ENCODE peak calls at places on chromosomes 12 and 14, in ten cellular contexts. One of them, this sample, is unnamed.

GRCh38 chr14:104296388-104297312 is 158.3 kb downstream of the KIF26A start:
- DNase-seq in AG10803: no peak
- DNase-seq in upper lobe of left lung: peak; percentile 64
- DNase-seq in AG09309: no peak
- DNase-seq in mucosa of descending colon: peak; percentile 20
- DNase-seq in psoas muscle: no peak
- DNase-seq in body of pancreas: no peak
- DNase-seq in coronary artery: peak; percentile 68
- DNase-seq in GM12865: no peak
- DNase-seq in lung: no peak
- DNase-seq in this sample: no peak

GRCh38 chr12:96343347-96343954 is 56.8 kb downstream of the CDK17 start:
- DNase-seq in upper lobe of left lung: no peak
- DNase-seq in lung: no peak
- DNase-seq in GM12865: peak; percentile 82
- DNase-seq in AG09309: no peak
- DNase-seq in coronary artery: no peak
- DNase-seq in psoas muscle: no peak
- DNase-seq in mucosa of descending colon: no peak
- DNase-seq in body of pancreas: no peak
- DNase-seq in AG10803: peak; percentile 40
- DNase-seq in this sample: no peak

GRCh38 chr14:92659765-92660561 is 88.5 kb downstream of the LGMN start:
- DNase-seq in lung: peak; percentile 64
- DNase-seq in coronary artery: no peak
- DNase-seq in body of pancreas: peak; percentile 86
- DNase-seq in AG10803: peak; percentile 65
- DNase-seq in upper lobe of left lung: no peak
- DNase-seq in AG09309: no peak
- DNase-seq in psoas muscle: no peak
- DNase-seq in mucosa of descending colon: no peak
- DNase-seq in GM12865: peak; percentile 45
- DNase-seq in this sample: no peak

GRCh38 chr14:106044949-106045596 is 518.7 kb downstream of the TMEM121 start:
- DNase-seq in GM12865: peak; percentile 87
- DNase-seq in lung: no peak
- DNase-seq in body of pancreas: peak; percentile 64
- DNase-seq in psoas muscle: peak; percentile 18
- DNase-seq in AG09309: no peak
- DNase-seq in upper lobe of left lung: peak; percentile 41
- DNase-seq in coronary artery: no peak
- DNase-seq in AG10803: peak; percentile 7
- DNase-seq in mucosa of descending colon: peak; percentile 70
- DNase-seq in this sample: no peak

GRCh38 chr14:63342381-63342780 is 23.6 kb upstream of the GPHB5 start:
- DNase-seq in body of pancreas: no peak
- DNase-seq in psoas muscle: no peak
- DNase-seq in lung: no peak
- DNase-seq in upper lobe of left lung: no peak
- DNase-seq in GM12865: no peak
- DNase-seq in coronary artery: no peak
- DNase-seq in mucosa of descending colon: no peak
- DNase-seq in AG10803: peak; percentile 17
- DNase-seq in AG09309: no peak
- DNase-seq in this sample: no peak

GRCh38 chr12:2075558-2076195 is 22.9 kb downstream of the CACNA1C start:
- DNase-seq in upper lobe of left lung: no peak
- DNase-seq in psoas muscle: no peak
- DNase-seq in body of pancreas: no peak
- DNase-seq in AG10803: no peak
- DNase-seq in lung: no peak
- DNase-seq in coronary artery: peak; percentile 94
- DNase-seq in mucosa of descending colon: no peak
- DNase-seq in AG09309: no peak
- DNase-seq in GM12865: no peak
- DNase-seq in this sample: no peak

GRCh38 chr12:78951746-78952532 is 87.4 kb downstream of the SYT1 start:
- DNase-seq in lung: no peak
- DNase-seq in upper lobe of left lung: no peak
- DNase-seq in coronary artery: no peak
- DNase-seq in psoas muscle: no peak
- DNase-seq in mucosa of descending colon: no peak
- DNase-seq in AG09309: no peak
- DNase-seq in GM12865: no peak
- DNase-seq in body of pancreas: no peak
- DNase-seq in AG10803: no peak
- DNase-seq in this sample: no peak

GRCh38 chr12:38386238-38386985 is 69.8 kb downstream of the ALG10B start:
- DNase-seq in coronary artery: no peak
- DNase-seq in AG09309: no peak
- DNase-seq in lung: no peak
- DNase-seq in AG10803: no peak
- DNase-seq in body of pancreas: no peak
- DNase-seq in mucosa of descending colon: no peak
- DNase-seq in GM12865: peak; percentile 1
- DNase-seq in upper lobe of left lung: no peak
- DNase-seq in psoas muscle: no peak
- DNase-seq in this sample: no peak

GRCh38 chr12:2970744-2971143 is 11.5 kb downstream of the TEAD4 start:
- DNase-seq in upper lobe of left lung: no peak
- DNase-seq in body of pancreas: no peak
- DNase-seq in lung: no peak
- DNase-seq in GM12865: no peak
- DNase-seq in coronary artery: no peak
- DNase-seq in AG09309: no peak
- DNase-seq in mucosa of descending colon: no peak
- DNase-seq in AG10803: peak; percentile 44
- DNase-seq in psoas muscle: peak; percentile 41
- DNase-seq in this sample: no peak

GRCh38 chr14:73231874-73232851 is 5.1 kb upstream of the PAPLN start:
- DNase-seq in AG10803: no peak
- DNase-seq in lung: no peak
- DNase-seq in GM12865: peak; percentile 79
- DNase-seq in body of pancreas: no peak
- DNase-seq in psoas muscle: no peak
- DNase-seq in upper lobe of left lung: peak; percentile 66
- DNase-seq in coronary artery: peak; percentile 60
- DNase-seq in mucosa of descending colon: no peak
- DNase-seq in AG09309: no peak
- DNase-seq in this sample: no peak
- TF ChIP-seq CTCF in AG10803: peak; percentile 11
- TF ChIP-seq CTCF in lung: no peak
- TF ChIP-seq CTCF in GM12865: peak; percentile 63
- TF ChIP-seq CTCF in body of pancreas: no peak
- TF ChIP-seq CTCF in psoas muscle: no peak
- TF ChIP-seq CTCF in upper lobe of left lung: no peak
- TF ChIP-seq CTCF in coronary artery: no peak
- TF ChIP-seq CTCF in mucosa of descending colon: no peak
- TF ChIP-seq CTCF in AG09309: peak; percentile 23
- TF ChIP-seq CTCF in this sample: peak; percentile 33

GRCh38 chr14:88030079-88030478 is 25.1 kb downstream of the GPR65 start:
- DNase-seq in GM12865: no peak
- DNase-seq in coronary artery: no peak
- DNase-seq in psoas muscle: no peak
- DNase-seq in upper lobe of left lung: no peak
- DNase-seq in body of pancreas: no peak
- DNase-seq in AG10803: no peak
- DNase-seq in lung: no peak
- DNase-seq in mucosa of descending colon: no peak
- DNase-seq in AG09309: no peak
- DNase-seq in this sample: no peak
- H3K4me3 ChIP-seq in GM12865: no peak overlapping the region
- H3K4me3 ChIP-seq in coronary artery: no peak overlapping the region
- H3K4me3 ChIP-seq in psoas muscle: no peak overlapping the region
- H3K4me3 ChIP-seq in upper lobe of left lung: no peak overlapping the region
- H3K4me3 ChIP-seq in body of pancreas: no peak overlapping the region
- H3K4me3 ChIP-seq in AG10803: no peak overlapping the region
- H3K4me3 ChIP-seq in lung: no peak overlapping the region
- H3K4me3 ChIP-seq in mucosa of descending colon: no peak overlapping the region
- H3K4me3 ChIP-seq in AG09309: no peak overlapping the region
- H3K4me3 ChIP-seq in this sample: no peak overlapping the region

DNA sequence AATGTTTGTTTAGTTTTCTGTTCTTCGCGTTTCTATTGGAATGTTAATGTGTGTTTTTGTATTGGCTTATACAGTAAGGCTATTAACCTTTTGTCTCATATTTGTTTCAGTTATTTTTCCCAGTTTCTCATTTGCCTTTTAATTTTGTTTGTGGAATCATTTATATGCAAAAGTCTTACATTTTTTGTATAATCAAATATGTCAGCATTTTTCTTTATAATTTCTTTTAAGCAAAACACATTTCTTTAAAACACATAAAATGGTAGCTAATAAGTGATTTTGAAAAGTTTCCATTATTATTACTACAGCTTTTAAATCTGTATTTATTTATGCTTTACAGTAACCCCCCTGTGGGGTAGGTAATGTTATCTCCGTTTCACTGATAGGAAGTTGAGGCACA is 433.8 kb downstream of the RAD51B start:
- DNase-seq in psoas muscle: no peak
- DNase-seq in lung: no peak
- DNase-seq in GM12865: no peak
- DNase-seq in upper lobe of left lung: no peak
- DNase-seq in AG09309: no peak
- DNase-seq in coronary artery: no peak
- DNase-seq in mucosa of descending colon: no peak
- DNase-seq in body of pancreas: no peak
- DNase-seq in AG10803: no peak
- DNase-seq in this sample: no peak
- TF ChIP-seq CTCF in psoas muscle: no peak
- TF ChIP-seq CTCF in lung: no peak
- TF ChIP-seq CTCF in GM12865: no peak
- TF ChIP-seq CTCF in upper lobe of left lung: no peak
- TF ChIP-seq CTCF in AG09309: no peak
- TF ChIP-seq CTCF in coronary artery: no peak
- TF ChIP-seq CTCF in mucosa of descending colon: no peak
- TF ChIP-seq CTCF in body of pancreas: no peak
- TF ChIP-seq CTCF in AG10803: no peak
- TF ChIP-seq CTCF in this sample: no peak

GRCh38 chr12:130715996-130716917 is at the start of gene RIMBP2:
- DNase-seq in upper lobe of left lung: no peak
- DNase-seq in GM12865: peak; percentile 9
- DNase-seq in psoas muscle: no peak
- DNase-seq in AG10803: peak; percentile 13
- DNase-seq in AG09309: no peak
- DNase-seq in body of pancreas: peak; percentile 27
- DNase-seq in coronary artery: peak; percentile 50
- DNase-seq in lung: no peak
- DNase-seq in mucosa of descending colon: no peak
- DNase-seq in this sample: no peak

GRCh38 chr12:130715150-130715995 is 726 bp downstream of the RIMBP2 start:
- DNase-seq in psoas muscle: no peak
- DNase-seq in coronary artery: peak; percentile 50
- DNase-seq in AG09309: no peak
- DNase-seq in body of pancreas: no peak
- DNase-seq in mucosa of descending colon: no peak
- DNase-seq in lung: no peak
- DNase-seq in AG10803: no peak
- DNase-seq in upper lobe of left lung: peak; percentile 82
- DNase-seq in GM12865: no peak
- DNase-seq in this sample: no peak

GRCh38 chr12:130713581-130713991 is 2.5 kb downstream of the RIMBP2 start:
- DNase-seq in lung: no peak
- DNase-seq in psoas muscle: no peak
- DNase-seq in AG10803: no peak
- DNase-seq in upper lobe of left lung: no peak
- DNase-seq in AG09309: no peak
- DNase-seq in body of pancreas: peak; percentile 11
- DNase-seq in GM12865: no peak
- DNase-seq in coronary artery: peak; percentile 65
- DNase-seq in mucosa of descending colon: no peak
- DNase-seq in this sample: no peak

GRCh38 chr12:130714091-130714590 is 2.0 kb downstream of the RIMBP2 start:
- DNase-seq in AG10803: no peak
- DNase-seq in lung: no peak
- DNase-seq in body of pancreas: no peak
- DNase-seq in psoas muscle: no peak
- DNase-seq in mucosa of descending colon: no peak
- DNase-seq in coronary artery: no peak
- DNase-seq in AG09309: no peak
- DNase-seq in upper lobe of left lung: no peak
- DNase-seq in GM12865: no peak
- DNase-seq in this sample: no peak

DNA sequence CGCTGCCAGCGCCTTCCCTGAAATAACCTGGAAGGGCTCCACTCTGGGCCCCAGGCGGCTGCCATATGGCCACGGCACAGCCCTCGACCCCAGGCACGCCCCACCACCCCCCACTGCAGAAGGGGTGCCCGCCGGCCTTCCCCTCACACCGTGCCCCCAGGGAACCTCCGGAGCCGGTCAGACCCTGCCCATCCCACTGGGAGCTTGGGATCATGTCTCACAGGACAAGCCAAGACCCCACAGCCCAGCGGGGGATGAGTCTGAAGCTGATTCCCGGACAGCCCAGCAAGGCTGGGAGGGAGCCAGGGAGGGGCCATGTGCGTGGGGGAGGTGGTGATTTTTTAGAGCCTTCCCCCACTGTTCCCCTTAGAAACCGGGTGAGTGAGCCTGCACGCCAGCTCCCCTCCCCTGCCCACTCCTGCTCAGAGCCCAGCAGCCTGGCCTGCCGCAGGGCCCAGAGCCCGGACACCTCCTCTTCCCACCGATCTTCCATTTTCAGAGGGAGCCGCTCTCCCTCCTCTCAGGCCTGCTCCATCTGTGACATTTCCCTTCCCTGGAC is 1.4 kb downstream of the RIMBP2 start:
- DNase-seq in AG10803: no peak
- DNase-seq in GM12865: no peak
- DNase-seq in body of pancreas: no peak
- DNase-seq in mucosa of descending colon: no peak
- DNase-seq in psoas muscle: no peak
- DNase-seq in AG09309: no peak
- DNase-seq in coronary artery: peak; percentile 70
- DNase-seq in lung: no peak
- DNase-seq in upper lobe of left lung: no peak
- DNase-seq in this sample: no peak
- H3K4me3 ChIP-seq in AG10803: no peak overlapping the region
- H3K4me3 ChIP-seq in GM12865: no peak overlapping the region
- H3K4me3 ChIP-seq in body of pancreas: no peak overlapping the region
- H3K4me3 ChIP-seq in mucosa of descending colon: no peak overlapping the region
- H3K4me3 ChIP-seq in psoas muscle: peak overlapping the region; percentile 46
- H3K4me3 ChIP-seq in AG09309: no peak overlapping the region
- H3K4me3 ChIP-seq in coronary artery: peak overlapping the region; percentile 64
- H3K4me3 ChIP-seq in lung: no peak overlapping the region
- H3K4me3 ChIP-seq in upper lobe of left lung: no peak overlapping the region
- H3K4me3 ChIP-seq in this sample: no peak overlapping the region